ENCODE peak calls at places on chromosomes 1 and 21, in ten cellular contexts. One of them, this sample, is unnamed.

GRCh38 chr1:61674221-61674620 is 50.7 kb downstream of the TM2D1 start:
- DNase-seq in RWPE1: no peak
- DNase-seq in epithelial cell of proximal tubule: no peak
- DNase-seq in body of pancreas: no peak
- DNase-seq in fibroblast of pulmonary artery: peak; percentile 10
- DNase-seq in cardiac muscle cell: no peak
- DNase-seq in neural progenitor cell: no peak
- DNase-seq in left ventricle myocardium inferior: no peak
- DNase-seq in esophagus squamous epithelium: no peak
- DNase-seq in MM.1S: no peak
- DNase-seq in this sample: no peak

GRCh38 chr1:51214615-51215131 is 21.4 kb upstream of the RNF11 start:
- DNase-seq in RWPE1: no peak
- DNase-seq in epithelial cell of proximal tubule: no peak
- DNase-seq in body of pancreas: peak; percentile 12
- DNase-seq in fibroblast of pulmonary artery: peak; percentile 92
- DNase-seq in cardiac muscle cell: no peak
- DNase-seq in neural progenitor cell: no peak
- DNase-seq in left ventricle myocardium inferior: no peak
- DNase-seq in esophagus squamous epithelium: no peak
- DNase-seq in MM.1S: peak; percentile 65
- DNase-seq in this sample: no peak

GRCh38 chr21:28018741-28019669 is 973.7 kb downstream of the LTN1 start:
- DNase-seq in RWPE1: no peak
- DNase-seq in epithelial cell of proximal tubule: no peak
- DNase-seq in body of pancreas: peak; percentile 46
- DNase-seq in fibroblast of pulmonary artery: no peak
- DNase-seq in cardiac muscle cell: peak; percentile 20
- DNase-seq in neural progenitor cell: no peak
- DNase-seq in left ventricle myocardium inferior: no peak
- DNase-seq in esophagus squamous epithelium: no peak
- DNase-seq in MM.1S: peak; percentile 85
- DNase-seq in this sample: no peak

GRCh38 chr1:79353224-79353623 is 346.7 kb upstream of the ADGRL4 start:
- DNase-seq in RWPE1: peak; percentile 25
- DNase-seq in epithelial cell of proximal tubule: no peak
- DNase-seq in body of pancreas: peak; percentile 42
- DNase-seq in fibroblast of pulmonary artery: peak; percentile 80
- DNase-seq in cardiac muscle cell: peak; percentile 66
- DNase-seq in neural progenitor cell: peak; percentile 47
- DNase-seq in left ventricle myocardium inferior: no peak
- DNase-seq in esophagus squamous epithelium: no peak
- DNase-seq in MM.1S: peak; percentile 26
- DNase-seq in this sample: peak; percentile 53

GRCh38 chr1:19436716-19437476 is 48.4 kb downstream of the CAPZB start:
- DNase-seq in RWPE1: peak; percentile 48
- DNase-seq in epithelial cell of proximal tubule: no peak
- DNase-seq in body of pancreas: peak; percentile 86
- DNase-seq in fibroblast of pulmonary artery: peak; percentile 88
- DNase-seq in cardiac muscle cell: no peak
- DNase-seq in neural progenitor cell: no peak
- DNase-seq in left ventricle myocardium inferior: peak; percentile 79
- DNase-seq in esophagus squamous epithelium: no peak
- DNase-seq in MM.1S: no peak
- DNase-seq in this sample: no peak

GRCh38 chr1:45275054-45275453 is 51.6 kb upstream of the HPDL start:
- DNase-seq in RWPE1: no peak
- DNase-seq in epithelial cell of proximal tubule: no peak
- DNase-seq in body of pancreas: no peak
- DNase-seq in fibroblast of pulmonary artery: peak; percentile 22
- DNase-seq in cardiac muscle cell: no peak
- DNase-seq in neural progenitor cell: peak; percentile 20
- DNase-seq in left ventricle myocardium inferior: no peak
- DNase-seq in esophagus squamous epithelium: no peak
- DNase-seq in MM.1S: peak; percentile 12
- DNase-seq in this sample: no peak

GRCh38 chr21:34266322-34266721 is 97.5 kb upstream of the KCNE2 start:
- DNase-seq in RWPE1: no peak
- DNase-seq in epithelial cell of proximal tubule: no peak
- DNase-seq in body of pancreas: no peak
- DNase-seq in fibroblast of pulmonary artery: no peak
- DNase-seq in cardiac muscle cell: no peak
- DNase-seq in neural progenitor cell: no peak
- DNase-seq in left ventricle myocardium inferior: no peak
- DNase-seq in esophagus squamous epithelium: no peak
- DNase-seq in MM.1S: no peak
- DNase-seq in this sample: no peak

GRCh38 chr21:43997766-43998742 is 14.1 kb upstream of the TRAPPC10 start:
- DNase-seq in RWPE1: no peak
- DNase-seq in epithelial cell of proximal tubule: no peak
- DNase-seq in body of pancreas: no peak
- DNase-seq in fibroblast of pulmonary artery: no peak
- DNase-seq in cardiac muscle cell: no peak
- DNase-seq in neural progenitor cell: no peak
- DNase-seq in left ventricle myocardium inferior: no peak
- DNase-seq in esophagus squamous epithelium: no peak
- DNase-seq in MM.1S: no peak
- DNase-seq in this sample: no peak

GRCh38 chr1:175887521-175887920 is 144.1 kb upstream of the TNR start:
- DNase-seq in RWPE1: no peak
- DNase-seq in epithelial cell of proximal tubule: no peak
- DNase-seq in body of pancreas: no peak
- DNase-seq in fibroblast of pulmonary artery: no peak
- DNase-seq in cardiac muscle cell: no peak
- DNase-seq in neural progenitor cell: peak; percentile 25
- DNase-seq in left ventricle myocardium inferior: no peak
- DNase-seq in esophagus squamous epithelium: no peak
- DNase-seq in MM.1S: no peak
- DNase-seq in this sample: no peak

DNA sequence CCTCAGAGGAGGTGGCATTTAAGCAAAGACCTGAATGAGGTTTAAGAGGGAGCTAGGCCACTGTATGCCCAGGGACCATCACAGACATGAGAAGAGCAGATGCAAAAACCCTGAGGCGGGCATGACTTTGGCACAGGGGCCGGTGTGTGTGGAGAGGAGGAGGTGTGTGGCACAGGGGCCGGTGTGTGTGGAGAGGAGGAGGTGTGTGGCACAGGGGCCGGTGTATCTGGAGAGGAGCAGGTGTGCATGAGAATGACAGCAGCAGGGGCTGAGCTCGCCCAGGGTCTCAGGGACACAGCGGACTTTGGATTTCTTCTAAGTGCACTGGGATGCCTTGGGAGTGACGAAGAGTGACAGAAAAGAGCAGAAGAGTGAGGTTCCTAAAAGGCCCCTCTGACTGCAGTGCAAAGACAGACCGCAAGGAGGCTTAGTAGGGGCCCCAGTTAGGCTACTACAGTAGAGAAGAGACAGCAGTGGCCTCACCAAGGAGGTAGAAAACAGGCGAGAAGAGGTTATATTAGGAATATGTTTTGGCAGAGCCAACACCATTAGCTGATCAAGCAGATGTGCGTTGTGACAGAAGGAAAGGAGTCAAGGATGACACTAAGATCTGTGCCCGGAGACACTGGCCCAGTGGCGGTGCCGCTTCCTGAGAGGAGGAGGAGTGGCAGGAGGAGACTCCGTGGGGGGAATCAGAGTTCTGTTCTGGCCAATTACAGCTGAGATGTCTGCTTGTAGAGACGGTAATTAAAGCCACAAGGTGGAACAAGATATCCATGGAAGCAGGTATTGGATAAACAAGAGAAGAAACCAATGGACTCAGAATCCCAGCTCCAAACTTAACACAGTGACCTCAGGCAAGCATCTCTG is 18.4 kb downstream of the ZBTB17 start:
- DNase-seq in RWPE1: no peak
- DNase-seq in epithelial cell of proximal tubule: no peak
- DNase-seq in body of pancreas: no peak
- DNase-seq in fibroblast of pulmonary artery: no peak
- DNase-seq in cardiac muscle cell: peak; percentile 47
- DNase-seq in neural progenitor cell: peak; percentile 65
- DNase-seq in left ventricle myocardium inferior: no peak
- DNase-seq in esophagus squamous epithelium: no peak
- DNase-seq in MM.1S: no peak
- DNase-seq in this sample: peak; percentile 41
- TF ChIP-seq CTCF in RWPE1: no peak
- TF ChIP-seq CTCF in epithelial cell of proximal tubule: peak; percentile 57
- TF ChIP-seq CTCF in body of pancreas: no peak
- TF ChIP-seq CTCF in fibroblast of pulmonary artery: peak; percentile 51
- TF ChIP-seq CTCF in cardiac muscle cell: peak; percentile 47
- TF ChIP-seq CTCF in neural progenitor cell: peak; percentile 66
- TF ChIP-seq CTCF in left ventricle myocardium inferior: peak; percentile 20
- TF ChIP-seq CTCF in esophagus squamous epithelium: no peak
- TF ChIP-seq CTCF in MM.1S: peak; percentile 15
- TF ChIP-seq CTCF in this sample: peak; percentile 60

DNA sequence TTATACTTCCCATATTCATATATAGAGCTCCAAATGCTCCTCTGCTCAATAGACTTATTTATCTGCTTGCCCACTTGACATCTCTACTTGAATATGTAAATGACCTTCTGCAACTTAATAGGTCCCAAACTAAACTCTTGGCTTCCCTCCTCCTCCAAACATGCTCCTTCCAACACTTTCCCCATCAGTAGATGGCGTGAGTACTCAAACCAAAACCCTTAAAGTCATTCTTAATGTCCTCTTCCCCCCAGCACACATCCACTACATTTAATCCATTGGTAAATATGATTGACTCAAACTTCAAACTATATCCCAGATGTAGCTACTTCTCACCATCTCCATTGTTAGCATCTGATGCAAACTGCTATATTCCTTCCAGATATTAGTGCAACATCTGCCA is 48.5 kb upstream of the PBX1 start:
- DNase-seq in RWPE1: no peak
- DNase-seq in epithelial cell of proximal tubule: no peak
- DNase-seq in body of pancreas: no peak
- DNase-seq in fibroblast of pulmonary artery: peak; percentile 60
- DNase-seq in cardiac muscle cell: no peak
- DNase-seq in neural progenitor cell: no peak
- DNase-seq in left ventricle myocardium inferior: no peak
- DNase-seq in esophagus squamous epithelium: no peak
- DNase-seq in MM.1S: peak; percentile 5
- DNase-seq in this sample: no peak
- TF ChIP-seq CTCF in RWPE1: no peak
- TF ChIP-seq CTCF in epithelial cell of proximal tubule: peak; percentile 41
- TF ChIP-seq CTCF in body of pancreas: peak; percentile 31
- TF ChIP-seq CTCF in fibroblast of pulmonary artery: peak; percentile 31
- TF ChIP-seq CTCF in cardiac muscle cell: peak; percentile 35
- TF ChIP-seq CTCF in neural progenitor cell: no peak
- TF ChIP-seq CTCF in left ventricle myocardium inferior: peak; percentile 12
- TF ChIP-seq CTCF in esophagus squamous epithelium: no peak
- TF ChIP-seq CTCF in MM.1S: no peak
- TF ChIP-seq CTCF in this sample: no peak

GRCh38 chr1:18108313-18109057 is 887 bp downstream of the IGSF21 start:
- DNase-seq in RWPE1: no peak
- DNase-seq in epithelial cell of proximal tubule: no peak
- DNase-seq in body of pancreas: no peak
- DNase-seq in fibroblast of pulmonary artery: no peak
- DNase-seq in cardiac muscle cell: no peak
- DNase-seq in neural progenitor cell: peak; percentile 26
- DNase-seq in left ventricle myocardium inferior: no peak
- DNase-seq in esophagus squamous epithelium: no peak
- DNase-seq in MM.1S: no peak
- DNase-seq in this sample: no peak

GRCh38 chr1:18110968-18111367 is 3.4 kb downstream of the IGSF21 start:
- DNase-seq in RWPE1: no peak
- DNase-seq in epithelial cell of proximal tubule: no peak
- DNase-seq in body of pancreas: no peak
- DNase-seq in fibroblast of pulmonary artery: no peak
- DNase-seq in cardiac muscle cell: no peak
- DNase-seq in neural progenitor cell: peak; percentile 71
- DNase-seq in left ventricle myocardium inferior: peak; percentile 20
- DNase-seq in esophagus squamous epithelium: no peak
- DNase-seq in MM.1S: no peak
- DNase-seq in this sample: no peak

GRCh38 chr1:18109058-18109755 is 1.6 kb downstream of the IGSF21 start:
- DNase-seq in RWPE1: no peak
- DNase-seq in epithelial cell of proximal tubule: no peak
- DNase-seq in body of pancreas: no peak
- DNase-seq in fibroblast of pulmonary artery: no peak
- DNase-seq in cardiac muscle cell: no peak
- DNase-seq in neural progenitor cell: peak; percentile 55
- DNase-seq in left ventricle myocardium inferior: no peak
- DNase-seq in esophagus squamous epithelium: no peak
- DNase-seq in MM.1S: no peak
- DNase-seq in this sample: peak; percentile 28

GRCh38 chr1:18110598-18110939 is 3.0 kb downstream of the IGSF21 start:
- DNase-seq in RWPE1: no peak
- DNase-seq in epithelial cell of proximal tubule: no peak
- DNase-seq in body of pancreas: no peak
- DNase-seq in fibroblast of pulmonary artery: no peak
- DNase-seq in cardiac muscle cell: no peak
- DNase-seq in neural progenitor cell: peak; percentile 45
- DNase-seq in left ventricle myocardium inferior: no peak
- DNase-seq in esophagus squamous epithelium: no peak
- DNase-seq in MM.1S: no peak
- DNase-seq in this sample: no peak

DNA sequence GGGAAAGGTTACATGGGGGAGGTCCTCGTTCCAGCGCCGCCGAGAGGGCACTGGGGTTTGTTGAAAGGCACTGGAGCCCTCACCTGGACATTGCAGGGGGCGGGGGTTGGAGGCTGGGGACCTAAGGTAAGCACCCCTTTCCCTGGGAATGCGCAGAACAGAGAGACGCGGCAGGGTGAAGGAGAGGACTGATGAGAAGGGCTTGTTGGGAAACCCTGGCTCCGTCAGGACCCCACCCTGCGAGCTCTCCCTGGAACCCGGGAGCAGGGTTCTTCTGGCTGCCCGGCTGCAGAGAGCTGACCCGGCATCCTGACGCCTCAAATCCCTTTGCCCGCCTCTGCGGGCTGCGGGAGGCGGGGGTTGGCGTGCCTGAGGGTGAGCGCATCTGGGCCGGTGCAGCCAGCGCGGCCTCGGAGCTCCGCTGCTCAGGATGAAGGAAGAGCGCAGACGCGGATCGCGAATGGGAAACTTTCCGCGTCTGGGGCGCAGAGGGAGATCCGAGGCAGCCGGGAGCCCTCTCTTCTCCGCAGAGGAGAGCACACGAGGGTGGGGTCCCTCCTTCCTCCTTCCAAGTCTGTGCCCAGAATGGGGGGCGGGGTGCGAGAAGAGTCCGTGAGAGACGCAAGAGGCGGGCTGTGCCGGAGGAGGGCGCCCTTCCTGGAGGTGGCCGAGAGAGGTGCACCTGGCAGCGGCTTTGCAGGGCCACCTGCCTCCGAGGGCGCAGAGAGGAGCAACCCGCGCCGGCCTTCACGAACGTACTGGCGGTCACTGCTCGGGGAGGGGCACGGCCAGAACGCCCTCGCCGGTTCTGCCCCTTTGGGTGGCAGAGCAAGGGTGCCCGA is 2.4 kb downstream of the IGSF21 start:
- DNase-seq in RWPE1: no peak
- DNase-seq in epithelial cell of proximal tubule: no peak
- DNase-seq in body of pancreas: peak; percentile 47
- DNase-seq in fibroblast of pulmonary artery: no peak
- DNase-seq in cardiac muscle cell: peak; percentile 36
- DNase-seq in neural progenitor cell: peak; percentile 87
- DNase-seq in left ventricle myocardium inferior: peak; percentile 39
- DNase-seq in esophagus squamous epithelium: no peak
- DNase-seq in MM.1S: no peak
- DNase-seq in this sample: peak; percentile 65
- TF ChIP-seq CTCF in RWPE1: no peak
- TF ChIP-seq CTCF in epithelial cell of proximal tubule: peak; percentile 28
- TF ChIP-seq CTCF in body of pancreas: no peak
- TF ChIP-seq CTCF in fibroblast of pulmonary artery: no peak
- TF ChIP-seq CTCF in cardiac muscle cell: no peak
- TF ChIP-seq CTCF in neural progenitor cell: peak; percentile 78
- TF ChIP-seq CTCF in left ventricle myocardium inferior: peak; percentile 23
- TF ChIP-seq CTCF in esophagus squamous epithelium: no peak
- TF ChIP-seq CTCF in MM.1S: no peak
- TF ChIP-seq CTCF in this sample: peak; percentile 45

GRCh38 chr1:92902406-92902744 is 58.9 kb downstream of the DIPK1A start:
- DNase-seq in RWPE1: no peak
- DNase-seq in epithelial cell of proximal tubule: no peak
- DNase-seq in body of pancreas: no peak
- DNase-seq in fibroblast of pulmonary artery: no peak
- DNase-seq in cardiac muscle cell: no peak
- DNase-seq in neural progenitor cell: no peak
- DNase-seq in left ventricle myocardium inferior: no peak
- DNase-seq in esophagus squamous epithelium: no peak
- DNase-seq in MM.1S: no peak
- DNase-seq in this sample: no peak
- TF ChIP-seq CTCF in RWPE1: no peak
- TF ChIP-seq CTCF in epithelial cell of proximal tubule: no peak
- TF ChIP-seq CTCF in body of pancreas: no peak
- TF ChIP-seq CTCF in fibroblast of pulmonary artery: no peak
- TF ChIP-seq CTCF in cardiac muscle cell: no peak
- TF ChIP-seq CTCF in neural progenitor cell: no peak
- TF ChIP-seq CTCF in left ventricle myocardium inferior: no peak
- TF ChIP-seq CTCF in esophagus squamous epithelium: no peak
- TF ChIP-seq CTCF in MM.1S: no peak
- TF ChIP-seq CTCF in this sample: no peak

This sample was measured in endothelial cell.